ENCODE peak calls at places on chromosomes 11 and 22, in five cellular contexts. T is AG09319; Q is activated CD8-positive, alpha-beta memory T cell treated with anti-CD3 and anti-CD28 coated beads, Interleukin-2, amount 50 U/mL, for 48 hours; W is A172; N is HS-5. V is an unnamed sample.

GRCh38 chr11:45930031-45930794 is 7.8 kb downstream of the LARGE2 start:
- DNase-seq in Q (peak), N (no peak), W (no peak), T (no peak), V (no peak)

GRCh38 chr22:21073023-21073422 is 27.3 kb downstream of the LRRC74B start:
- DNase-seq in Q (no peak), T (no peak), N (no peak), W (no peak), V (no peak)

GRCh38 chr11:87879118-87879517 is 296.1 kb downstream of the RAB38 start:
- DNase-seq in W (no peak), T (peak), N (peak), Q (no peak), V (peak)

GRCh38 chr11:69470301-69470700 is 11.2 kb upstream of the LINC01488 start:
- DNase-seq in W (no peak), T (no peak), N (no peak), Q (no peak), V (no peak)

GRCh38 chr11:96090711-96091110 is 166.8 kb upstream of the MTMR2 start:
- DNase-seq in Q (no peak), W (peak), N (no peak), T (no peak), V (peak)

GRCh38 chr11:43942651-43943356 is 367 bp downstream of the C11orf96 start:
- DNase-seq in N (no peak), T (no peak), W (no peak), Q (peak), V (no peak)

GRCh38 chr22:49010086-49010863 is 817.4 kb downstream of the BRD1 start:
- DNase-seq in N (no peak), Q (peak), W (no peak), T (no peak), V (no peak)

GRCh38 chr22:21815958-21816357 is 51.5 kb downstream of the MAPK1 start:
- DNase-seq in W (no peak), Q (no peak), N (no peak), T (no peak), V (no peak)

GRCh38 chr11:65206901-65207300 is 25.2 kb downstream of the CAPN1 start:
- DNase-seq in Q (peak), W (no peak), N (no peak), T (no peak), V (no peak)

GRCh38 chr22:44711236-44711560 is 9.2 kb downstream of the PRR5 start:
- DNase-seq in N (no peak), T (no peak), Q (no peak), W (no peak), V (no peak)

GRCh38 chr11:67488155-67488480 is 5.3 kb downstream of the AIP start:
- DNase-seq in Q (no peak), N (no peak), W (no peak), T (no peak), V (no peak)

GRCh38 chr11:3189193-3189843 is 24.2 kb upstream of the OSBPL5 start:
- DNase-seq in T (no peak), Q (peak), W (no peak), N (no peak), V (no peak)

GRCh38 chr22:33381531-33382406 is 323.6 kb upstream of the SYN3 start:
- DNase-seq in T (no peak), W (no peak), Q (no peak), N (no peak), V (no peak)